ENCODE peak calls at places on chromosomes 3 and 15, in four cellular contexts. B is stomach, H is cardiac fibroblast, W is brain microvascular endothelial cell. G is an unnamed sample.

GRCh38 chr3:8197384-8197783 is 304.2 kb upstream of the LMCD1 start:
- DNase-seq in B (no peak), W (no peak), H (no peak), G (no peak)

GRCh38 chr3:137249311-137249940 is 291.6 kb downstream of the IL20RB start:
- DNase-seq in H (no peak), B (no peak), W (no peak), G (no peak)

GRCh38 chr15:80844011-80844732 is 65.0 kb downstream of the CEMIP start:
- DNase-seq in H (no peak), B (no peak), W (peak), G (no peak)

GRCh38 chr15:82159922-82160321 is 102.6 kb downstream of the EFL1 start:
- DNase-seq in H (peak), B (no peak), W (peak), G (peak)

GRCh38 chr3:156563900-156564682 is 9.2 kb upstream of the SSR3 start:
- DNase-seq in W (no peak), B (no peak), H (no peak), G (no peak)

GRCh38 chr3:48016336-48016973 is at the start of gene MAP4:
- DNase-seq in H (peak), B (no peak), W (peak), G (peak)

GRCh38 chr3:108182339-108182738 is 39.9 kb downstream of the IFT57 start:
- DNase-seq in H (no peak), B (no peak), W (no peak), G (no peak)

GRCh38 chr15:65512807-65513416 is 4.6 kb downstream of the DPP8 start:
- DNase-seq in H (peak), B (no peak), W (no peak), G (no peak)

GRCh38 chr3:72821170-72821781 is 27.0 kb downstream of the SHQ1 start:
- DNase-seq in W (peak), B (no peak), H (peak), G (no peak)

GRCh38 chr3:77655421-77655820 is 615.5 kb downstream of the ROBO2 start:
- DNase-seq in H (no peak), W (peak), B (no peak), G (no peak)

GRCh38 chr3:40054568-40055222 is 245.3 kb downstream of the MYRIP start:
- DNase-seq in B (no peak), W (no peak), H (no peak), G (peak)

GRCh38 chr15:33068007-33068441 is 126.5 kb downstream of the FMN1 start:
- DNase-seq in H (no peak), B (peak), W (peak), G (peak)

GRCh38 chr15:96818861-96819260 is 488.4 kb downstream of the NR2F2 start:
- DNase-seq in B (no peak), W (no peak), H (no peak), G (no peak)

GRCh38 chr3:181570472-181570871 is 141.3 kb upstream of the SOX2 start:
- DNase-seq in H (no peak), W (no peak), B (no peak), G (no peak)

GRCh38 chr3:41095702-41096101 is 103.6 kb upstream of the CTNNB1 start:
- DNase-seq in W (no peak), H (peak), B (no peak), G (no peak)

GRCh38 chr15:27172821-27173220 is 201.8 kb downstream of the GABRG3 start:
- DNase-seq in H (no peak), B (no peak), W (no peak), G (no peak)

GRCh38 chr3:4804161-4805058 is 174.8 kb upstream of the BHLHE40 start:
- DNase-seq in B (no peak), H (no peak), W (no peak), G (no peak)

GRCh38 chr3:127674099-127674792 is 1.5 kb downstream of the ABTB1 start:
- DNase-seq in H (no peak), B (peak), W (no peak), G (no peak)

GRCh38 chr15:59005579-59005978 is 18.1 kb downstream of the RNF111 start:
- DNase-seq in B (no peak), H (no peak), W (no peak), G (no peak)

GRCh38 chr3:128113817-128114794 is 9.5 kb downstream of the RUVBL1 start:
- DNase-seq in W (no peak), B (no peak), H (no peak), G (no peak)

GRCh38 chr3:188491276-188491687 is 337.3 kb downstream of the LPP start:
- DNase-seq in B (no peak), W (peak), H (peak), G (peak)

GRCh38 chr3:10926831-10927521 is 65.6 kb upstream of the SLC6A1 start:
- DNase-seq in H (peak), W (no peak), B (no peak), G (peak)

GRCh38 chr3:16801223-16801622 is 83.5 kb upstream of the PLCL2 start:
- DNase-seq in H (peak), W (no peak), B (no peak), G (no peak)

GRCh38 chr3:191328963-191329653 is at the start of gene CCDC50:
- DNase-seq in H (peak), B (peak), W (peak), G (no peak)

GRCh38 chr15:77016321-77016695 is 21.4 kb downstream of the PSTPIP1 start:
- DNase-seq in H (no peak), W (no peak), B (no peak), G (no peak)
- H3K4me3 ChIP-seq in H (no peak), W (no peak), B (no peak), G (no peak)

GRCh38 chr3:120985242-120985641 is 77.2 kb downstream of the STXBP5L start:
- DNase-seq in W (no peak), B (no peak), H (no peak), G (no peak)
- TF ChIP-seq CTCF in W (no peak), B (no peak), H (no peak), G (no peak)

GRCh38 chr3:159001711-159002110 is 199.9 kb downstream of the MFSD1 start:
- DNase-seq in H (no peak), B (no peak), W (no peak), G (no peak)
- H3K4me3 ChIP-seq in H (no peak), B (no peak), W (no peak), G (no peak)

DNA sequence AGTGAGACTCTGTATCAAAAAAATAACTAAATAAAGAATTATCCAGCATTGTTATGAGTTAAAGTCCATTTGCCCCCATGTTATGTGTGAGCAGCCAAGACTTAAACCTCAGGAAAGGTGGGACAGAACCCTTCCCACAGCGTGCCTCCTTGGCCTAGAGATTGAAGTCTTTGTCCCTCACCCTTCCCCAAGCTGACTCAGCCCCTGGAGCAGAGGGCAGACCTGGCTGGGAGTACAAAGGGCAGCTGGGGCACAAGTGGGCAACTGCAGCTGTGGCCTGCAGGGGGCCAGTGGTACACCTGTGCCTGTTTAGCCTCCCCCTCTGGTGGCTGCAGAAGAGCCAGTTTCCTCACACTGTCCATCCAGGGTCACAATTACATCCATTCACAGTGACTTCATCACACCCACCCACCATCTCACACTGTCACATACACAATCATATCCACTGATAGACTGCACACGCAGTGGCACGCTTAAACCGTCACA is 940 bp upstream of the ACY1 start:
- DNase-seq in B (peak), W (no peak), H (peak), G (no peak)
- TF ChIP-seq CTCF in B (no peak), W (peak), H (peak), G (peak)

GRCh38 chr3:172749201-172749965 is 1.1 kb upstream of the ECT2 start:
- DNase-seq in B (peak), W (peak), H (peak), G (peak)
- H3K4me3 ChIP-seq in B (peak), W (peak), H (peak), G (peak)

DNA sequence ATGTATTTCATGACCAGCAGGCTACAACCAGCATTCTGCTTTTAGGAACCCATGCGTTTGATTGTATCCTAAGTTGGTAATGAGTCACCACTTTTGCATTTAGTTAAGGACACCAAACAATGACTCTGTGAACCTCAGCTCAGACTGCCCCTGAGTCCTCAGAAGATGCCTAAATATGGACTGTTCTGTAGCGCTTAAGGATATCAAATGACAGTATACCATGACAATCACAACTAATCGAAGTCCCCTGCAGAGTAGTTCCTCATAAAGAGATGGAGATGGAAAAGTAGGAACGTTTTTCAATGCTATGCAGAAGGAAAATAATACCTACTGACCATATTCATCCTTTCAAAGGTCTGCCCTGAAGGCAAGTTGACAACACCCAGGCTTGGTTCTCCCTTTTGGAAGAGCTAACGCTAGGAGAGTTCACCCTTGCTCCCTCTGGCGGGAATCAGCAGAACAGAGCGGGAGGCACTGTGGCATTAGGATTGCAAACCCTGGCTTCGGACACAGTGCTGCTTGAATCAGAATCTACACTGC is 508.6 kb downstream of the FHIT start:
- DNase-seq in H (peak), B (no peak), W (peak), G (no peak)
- TF ChIP-seq CTCF in H (peak), B (no peak), W (peak), G (peak)